ENCODE peak calls at places on chromosomes 12 and 14, in nine cellular contexts. S is fibroblast of lung, N is Panc1, U is heart left ventricle, Y is aorta, Q is A549, E is testis, D is cardiac muscle cell, I is mesenchymal stem cell. V is an unnamed sample.

GRCh38 chr12:81128930-81129554 is 51.2 kb downstream of the ACSS3 start:
- DNase-seq in S (peak), N (peak), U (no peak), Y (no peak), Q (peak), E (peak), D (peak), I (peak), V (no peak)

GRCh38 chr12:109309441-109310246 is 560 bp upstream of the FOXN4 start:
- DNase-seq in S (no peak), N (no peak), U (no peak), Y (no peak), Q (no peak), E (peak), D (no peak), I (no peak), V (no peak)

GRCh38 chr14:71659165-71659564 is 273.1 kb upstream of the RGS6 start:
- DNase-seq in S (peak), N (no peak), U (no peak), Y (no peak), Q (no peak), E (no peak), D (no peak), I (peak), V (no peak)

GRCh38 chr14:64971890-64972785 is at the start of gene RAB15:
- DNase-seq in S (no peak), N (no peak), U (peak), Y (peak), Q (peak), E (no peak), D (peak), I (peak), V (peak)

GRCh38 chr12:22285871-22286270 is 48.6 kb downstream of the ST8SIA1 start:
- DNase-seq in S (no peak), N (no peak), U (no peak), Y (no peak), Q (no peak), E (no peak), D (no peak), I (no peak), V (no peak)

GRCh38 chr12:51415931-51416330 is 8.7 kb upstream of the SLC4A8 start:
- DNase-seq in S (no peak), N (no peak), U (no peak), Y (no peak), Q (no peak), E (no peak), D (no peak), I (no peak), V (no peak)

GRCh38 chr14:65211341-65211987 is 109.1 kb upstream of the MAX start:
- DNase-seq in S (peak), N (no peak), U (no peak), Y (no peak), Q (peak), E (no peak), D (peak), I (peak), V (no peak)

GRCh38 chr12:126156806-126157574 is 1091.8 kb downstream of the AACS start:
- DNase-seq in S (no peak), N (no peak), U (no peak), Y (no peak), Q (no peak), E (peak), D (no peak), I (no peak), V (no peak)

GRCh38 chr14:60648934-60649814 is at the start of gene SIX1:
- DNase-seq in S (peak), N (no peak), U (peak), Y (peak), Q (peak), E (peak), D (peak), I (peak), V (peak)

GRCh38 chr14:75549169-75549568 is 26.9 kb downstream of the BATF start:
- DNase-seq in S (no peak), N (no peak), U (no peak), Y (no peak), Q (no peak), E (no peak), D (no peak), I (no peak), V (no peak)

GRCh38 chr12:28954333-28954732 is 194.7 kb upstream of the FAR2 start:
- DNase-seq in S (no peak), N (no peak), U (no peak), Y (no peak), Q (no peak), E (no peak), D (peak), I (no peak), V (no peak)

GRCh38 chr14:105089746-105090492 is 24.7 kb upstream of the GPR132 start:
- DNase-seq in S (no peak), N (no peak), U (peak), Y (peak), Q (peak), E (peak), D (no peak), I (no peak), V (no peak)

GRCh38 chr12:88781909-88782308 is 201.6 kb upstream of the KITLG start:
- DNase-seq in S (peak), N (no peak), U (no peak), Y (no peak), Q (no peak), E (no peak), D (no peak), I (peak), V (no peak)

GRCh38 chr14:24430682-24431568 is 1.2 kb downstream of the KHNYN start:
- DNase-seq in S (peak), N (no peak), U (peak), Y (peak), Q (no peak), E (peak), D (peak), I (peak), V (no peak)

GRCh38 chr12:89353188-89353822 is 1.0 kb upstream of the DUSP6 start:
- DNase-seq in S (peak), N (no peak), U (peak), Y (peak), Q (peak), E (peak), D (peak), I (peak), V (peak)

GRCh38 chr14:60561845-60562746 is 53.1 kb downstream of the SIX6 start:
- DNase-seq in S (peak), N (peak), U (no peak), Y (no peak), Q (peak), E (peak), D (peak), I (peak), V (peak)

GRCh38 chr12:19915392-19916192 is 452.7 kb upstream of the PDE3A start:
- DNase-seq in S (peak), N (no peak), U (no peak), Y (no peak), Q (peak), E (no peak), D (peak), I (peak), V (no peak)

GRCh38 chr12:27859648-27860047 is 79.6 kb upstream of the MANSC4 start:
- DNase-seq in S (no peak), N (no peak), U (no peak), Y (no peak), Q (no peak), E (no peak), D (no peak), I (peak), V (no peak)

GRCh38 chr14:51604078-51604477 is 47.6 kb upstream of the FRMD6 start:
- DNase-seq in S (peak), N (no peak), U (no peak), Y (no peak), Q (no peak), E (no peak), D (peak), I (peak), V (no peak)

GRCh38 chr14:32217301-32217700 is 14.2 kb upstream of the RNU6-8 start:
- DNase-seq in S (no peak), N (no peak), U (no peak), Y (no peak), Q (no peak), E (no peak), D (no peak), I (no peak), V (no peak)

GRCh38 chr14:27184371-27184901 is 586.6 kb upstream of the NOVA1 start:
- DNase-seq in S (no peak), N (no peak), U (no peak), Y (no peak), Q (no peak), E (no peak), D (no peak), I (peak), V (no peak)

GRCh38 chr14:34699873-34700621 is 14.3 kb downstream of the CFL2 start:
- DNase-seq in S (peak), N (peak), U (no peak), Y (no peak), Q (peak), E (no peak), D (peak), I (peak), V (no peak)

GRCh38 chr14:68405959-68406358 is 386.9 kb downstream of the ZFP36L1 start:
- DNase-seq in S (peak), N (no peak), U (no peak), Y (no peak), Q (no peak), E (no peak), D (peak), I (no peak), V (no peak)

GRCh38 chr12:53651718-53652117 is 24.2 kb downstream of the ATP5MC2 start:
- DNase-seq in S (no peak), N (no peak), U (no peak), Y (no peak), Q (no peak), E (no peak), D (no peak), I (no peak), V (no peak)

GRCh38 chr14:104929268-104930230 is 4.9 kb downstream of the PLD4 start:
- DNase-seq in S (no peak), N (no peak), U (no peak), Y (no peak), Q (no peak), E (no peak), D (no peak), I (no peak), V (no peak)

GRCh38 chr12:55931780-55932545 is 1.0 kb downstream of the DGKA start:
- DNase-seq in S (peak), N (no peak), U (peak), Y (peak), Q (no peak), E (peak), D (peak), I (peak), V (peak)

GRCh38 chr14:49879683-49880204 is 13.1 kb upstream of the ARF6 start:
- DNase-seq in S (peak), N (no peak), U (no peak), Y (no peak), Q (peak), E (peak), D (peak), I (peak), V (peak)

GRCh38 chr14:64748521-64748920 is 44.3 kb downstream of the PLEKHG3 start:
- DNase-seq in S (no peak), N (no peak), U (no peak), Y (no peak), Q (no peak), E (no peak), D (no peak), I (no peak), V (no peak)

GRCh38 chr12:78018146-78018910 is 187.6 kb downstream of the NAV3 start:
- DNase-seq in S (peak), N (no peak), U (no peak), Y (no peak), Q (no peak), E (no peak), D (peak), I (peak), V (no peak)

GRCh38 chr12:55470088-55470830 is at the start of gene OR6C70:
- DNase-seq in S (no peak), N (no peak), U (no peak), Y (no peak), Q (no peak), E (no peak), D (no peak), I (no peak), V (no peak)

GRCh38 chr12:82904219-82904795 is 217.6 kb downstream of the TMTC2 start:
- DNase-seq in S (peak), N (no peak), U (no peak), Y (no peak), Q (no peak), E (no peak), D (peak), I (no peak), V (no peak)

GRCh38 chr12:58804749-58805148 is 115.6 kb downstream of the LRIG3 start:
- DNase-seq in S (no peak), N (no peak), U (no peak), Y (no peak), Q (peak), E (no peak), D (no peak), I (no peak), V (no peak)

GRCh38 chr12:122851820-122852219 is 16.6 kb downstream of the HIP1R start:
- DNase-seq in S (peak), N (no peak), U (no peak), Y (peak), Q (no peak), E (no peak), D (peak), I (peak), V (peak)

GRCh38 chr14:54329082-54329695 is 67.6 kb upstream of the CDKN3 start:
- DNase-seq in S (peak), N (peak), U (no peak), Y (no peak), Q (peak), E (peak), D (peak), I (peak), V (no peak)

DNA sequence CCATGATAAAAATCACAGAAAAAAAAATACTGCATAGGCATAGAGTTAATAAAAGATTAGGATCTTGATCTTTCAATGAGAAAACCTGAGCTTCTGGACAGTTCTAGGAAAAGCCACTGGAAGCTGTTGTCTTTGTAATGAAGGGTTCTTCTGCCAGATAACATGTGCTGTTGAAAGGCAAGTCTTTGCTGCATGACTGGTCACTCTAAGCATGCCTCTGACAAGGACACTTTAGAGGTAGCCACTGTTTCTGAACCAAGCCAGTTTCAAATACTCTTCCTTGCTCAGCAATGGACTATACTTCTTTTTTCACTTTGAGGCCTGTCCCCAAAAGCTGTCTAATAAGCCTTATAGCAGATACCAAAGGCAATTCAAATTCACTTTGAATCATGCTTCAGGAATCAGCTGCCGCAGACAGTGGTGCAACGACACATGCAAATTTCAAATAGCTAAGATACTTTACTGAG is 70.2 kb downstream of the BTG1 start:
- DNase-seq in S (peak), N (no peak), U (no peak), Y (no peak), Q (no peak), E (no peak), D (peak), I (peak), V (no peak)
- H3K27ac ChIP-seq in S (peak), N (no peak), U (peak), Y (no peak), Q (peak), E (no peak), D (peak), I (peak), V (no peak)

GRCh38 chr12:25929096-25929637 is 29.3 kb upstream of the RASSF8 start:
- DNase-seq in S (no peak), N (no peak), U (no peak), Y (no peak), Q (no peak), E (no peak), D (peak), I (no peak), V (no peak)

GRCh38 chr12:25926536-25926935 is 31.9 kb upstream of the RASSF8 start:
- DNase-seq in S (no peak), N (no peak), U (no peak), Y (no peak), Q (no peak), E (no peak), D (no peak), I (no peak), V (no peak)

GRCh38 chr12:25924535-25925001 is 33.9 kb upstream of the RASSF8 start:
- DNase-seq in S (no peak), N (no peak), U (no peak), Y (no peak), Q (peak), E (no peak), D (no peak), I (no peak), V (no peak)

DNA sequence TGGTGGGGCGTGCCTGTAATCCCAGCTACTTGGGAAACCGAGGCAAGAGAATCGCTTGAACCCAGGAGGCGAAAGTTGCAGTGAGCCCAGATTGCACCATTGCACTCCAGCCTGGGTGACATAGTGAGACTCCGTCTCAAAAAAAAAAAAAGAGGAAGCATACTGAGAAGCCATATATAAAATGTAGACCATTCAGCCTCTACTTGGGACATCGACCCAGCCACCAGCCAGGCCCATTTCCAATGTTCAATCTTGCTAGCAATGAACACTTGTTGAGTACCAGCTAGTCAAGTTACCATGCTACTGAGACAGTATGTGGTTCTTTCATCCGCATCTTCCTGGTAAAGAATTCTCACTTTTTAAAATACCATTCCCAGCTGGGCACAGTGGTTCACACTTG is 33.4 kb upstream of the RASSF8 start:
- DNase-seq in S (no peak), N (no peak), U (no peak), Y (no peak), Q (no peak), E (no peak), D (no peak), I (no peak), V (no peak)
- H3K27ac ChIP-seq in S (no peak), N (no peak), U (no peak), Y (no peak), Q (no peak), E (no peak), D (no peak), I (no peak), V (no peak)

DNA sequence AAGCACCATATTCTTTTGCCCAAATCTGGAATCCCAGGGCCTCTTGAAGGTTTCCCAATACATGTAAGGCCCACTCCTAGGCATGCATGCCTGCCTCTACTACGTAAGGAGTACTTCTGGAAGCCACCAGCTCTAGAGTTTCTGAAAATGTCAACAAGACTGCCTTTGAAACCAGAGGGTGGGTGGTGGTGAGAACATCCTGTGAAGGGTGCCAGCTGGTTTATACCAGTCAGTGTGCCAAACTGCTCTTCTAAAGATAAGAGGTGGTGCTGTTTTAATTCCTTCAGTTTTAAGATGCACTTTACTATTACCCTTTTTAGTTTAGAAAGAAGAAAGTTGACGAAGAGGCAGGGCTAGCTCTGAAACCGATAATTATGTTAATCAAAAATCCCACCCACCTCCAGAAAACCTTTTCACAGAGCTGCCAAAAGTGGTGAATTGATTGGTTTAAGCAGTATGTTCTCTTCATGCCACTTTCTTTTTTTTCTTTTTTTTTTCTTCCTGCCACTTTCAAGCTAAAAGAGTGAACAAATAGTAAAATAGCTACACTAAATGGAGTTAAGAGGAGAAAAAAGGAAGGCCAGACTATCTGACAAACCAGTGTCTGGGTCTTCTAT is 8.8 kb upstream of the WDR89 start:
- DNase-seq in S (peak), N (no peak), U (no peak), Y (no peak), Q (no peak), E (no peak), D (peak), I (no peak), V (no peak)
- H3K27ac ChIP-seq in S (no peak), N (no peak), U (peak), Y (no peak), Q (no peak), E (no peak), D (no peak), I (no peak), V (no peak)

GRCh38 chr14:80215756-80216581 is 4.7 kb upstream of the DIO2 start:
- DNase-seq in S (peak), N (peak), U (peak), Y (no peak), Q (peak), E (no peak), D (peak), I (peak), V (peak)
- H3K27ac ChIP-seq in S (no peak), N (no peak), U (peak), Y (no peak), Q (peak), E (no peak), D (no peak), I (no peak), V (peak)

GRCh38 chr12:120989687-120990086 is 11.3 kb downstream of the HNF1A start:
- DNase-seq in S (no peak), N (no peak), U (no peak), Y (no peak), Q (no peak), E (no peak), D (no peak), I (no peak), V (no peak)

GRCh38 chr12:120988658-120989057 is 10.3 kb downstream of the HNF1A start:
- DNase-seq in S (no peak), N (no peak), U (no peak), Y (no peak), Q (no peak), E (no peak), D (no peak), I (no peak), V (no peak)

GRCh38 chr12:120991965-120992364 is 13.6 kb downstream of the HNF1A start:
- DNase-seq in S (no peak), N (no peak), U (no peak), Y (no peak), Q (no peak), E (no peak), D (no peak), I (no peak), V (no peak)

GRCh38 chr12:120988234-120988633 is 9.9 kb downstream of the HNF1A start:
- DNase-seq in S (no peak), N (no peak), U (no peak), Y (no peak), Q (no peak), E (no peak), D (no peak), I (no peak), V (no peak)

GRCh38 chr12:120990487-120991055 is 12.2 kb downstream of the HNF1A start:
- DNase-seq in S (no peak), N (no peak), U (no peak), Y (no peak), Q (no peak), E (no peak), D (no peak), I (no peak), V (no peak)
- H3K27ac ChIP-seq in S (no peak), N (no peak), U (no peak), Y (no peak), Q (no peak), E (no peak), D (no peak), I (no peak), V (no peak)